ENCODE peak calls at places on chromosomes 11 and 22, in four cellular contexts. One of them, this sample, is unnamed.

GRCh38 chr22:50522806-50523438 is 2.5 kb downstream of the SCO2 start:
- DNase-seq in activated T-cell treated with anti-CD3 and anti-CD28 coated beads for 24 hours: no peak
- DNase-seq in NCI-H82: no peak
- DNase-seq in GM04503: no peak
- DNase-seq in this sample: no peak

GRCh38 chr22:23539135-23539838 is 40.8 kb downstream of the IGLL1 start:
- DNase-seq in NCI-H82: peak
- DNase-seq in GM04503: no peak
- DNase-seq in activated T-cell treated with anti-CD3 and anti-CD28 coated beads for 24 hours: peak
- DNase-seq in this sample: peak

GRCh38 chr11:44434191-44434590 is 124.3 kb upstream of the ALX4 start:
- DNase-seq in GM04503: no peak
- DNase-seq in NCI-H82: peak
- DNase-seq in activated T-cell treated with anti-CD3 and anti-CD28 coated beads for 24 hours: no peak
- DNase-seq in this sample: no peak

GRCh38 chr11:107661656-107662055 is 50.2 kb downstream of the SLN start:
- DNase-seq in GM04503: no peak
- DNase-seq in NCI-H82: no peak
- DNase-seq in activated T-cell treated with anti-CD3 and anti-CD28 coated beads for 24 hours: no peak
- DNase-seq in this sample: no peak

GRCh38 chr11:90493379-90493778 is 270.5 kb upstream of the CHORDC1 start:
- DNase-seq in activated T-cell treated with anti-CD3 and anti-CD28 coated beads for 24 hours: no peak
- DNase-seq in NCI-H82: no peak
- DNase-seq in GM04503: no peak
- DNase-seq in this sample: no peak

GRCh38 chr11:96001037-96001436 is 77.1 kb upstream of the MTMR2 start:
- DNase-seq in GM04503: peak
- DNase-seq in NCI-H82: no peak
- DNase-seq in activated T-cell treated with anti-CD3 and anti-CD28 coated beads for 24 hours: no peak
- DNase-seq in this sample: no peak

GRCh38 chr11:68037481-68038225 is 1.2 kb upstream of the TCIRG1 start:
- DNase-seq in activated T-cell treated with anti-CD3 and anti-CD28 coated beads for 24 hours: no peak
- DNase-seq in GM04503: no peak
- DNase-seq in NCI-H82: no peak
- DNase-seq in this sample: no peak

GRCh38 chr11:94544832-94545640 is 1.3 kb downstream of the FUT4 start:
- DNase-seq in NCI-H82: peak
- DNase-seq in activated T-cell treated with anti-CD3 and anti-CD28 coated beads for 24 hours: no peak
- DNase-seq in GM04503: no peak
- DNase-seq in this sample: no peak

GRCh38 chr11:59582006-59582405 is 33.6 kb downstream of the OSBP start:
- DNase-seq in NCI-H82: peak
- DNase-seq in activated T-cell treated with anti-CD3 and anti-CD28 coated beads for 24 hours: no peak
- DNase-seq in GM04503: no peak
- DNase-seq in this sample: no peak

GRCh38 chr11:78254263-78254662 is 65.5 kb downstream of the USP35 start:
- DNase-seq in activated T-cell treated with anti-CD3 and anti-CD28 coated beads for 24 hours: no peak
- DNase-seq in GM04503: no peak
- DNase-seq in NCI-H82: no peak
- DNase-seq in this sample: no peak

GRCh38 chr22:21591695-21592094 is 24.2 kb downstream of the UBE2L3 start:
- DNase-seq in NCI-H82: no peak
- DNase-seq in activated T-cell treated with anti-CD3 and anti-CD28 coated beads for 24 hours: no peak
- DNase-seq in GM04503: no peak
- DNase-seq in this sample: no peak

GRCh38 chr11:86761978-86762377 is 38.4 kb upstream of the PRSS23 start:
- DNase-seq in GM04503: no peak
- DNase-seq in NCI-H82: no peak
- DNase-seq in activated T-cell treated with anti-CD3 and anti-CD28 coated beads for 24 hours: no peak
- DNase-seq in this sample: no peak

GRCh38 chr22:42856179-42856864 is 751 bp downstream of the ARFGAP3 start:
- DNase-seq in activated T-cell treated with anti-CD3 and anti-CD28 coated beads for 24 hours: peak
- DNase-seq in NCI-H82: peak
- DNase-seq in GM04503: no peak
- DNase-seq in this sample: no peak

GRCh38 chr22:47556473-47556872 is 794.0 kb downstream of the TBC1D22A start:
- DNase-seq in activated T-cell treated with anti-CD3 and anti-CD28 coated beads for 24 hours: no peak
- DNase-seq in NCI-H82: no peak
- DNase-seq in GM04503: no peak
- DNase-seq in this sample: no peak

GRCh38 chr11:66850588-66851250 is 6.1 kb upstream of the LRFN4 start:
- DNase-seq in NCI-H82: no peak
- DNase-seq in GM04503: no peak
- DNase-seq in activated T-cell treated with anti-CD3 and anti-CD28 coated beads for 24 hours: no peak
- DNase-seq in this sample: no peak

GRCh38 chr22:29136715-29137700 is 64.2 kb downstream of the KREMEN1 start:
- DNase-seq in GM04503: no peak
- DNase-seq in activated T-cell treated with anti-CD3 and anti-CD28 coated beads for 24 hours: no peak
- DNase-seq in NCI-H82: no peak
- DNase-seq in this sample: no peak

GRCh38 chr11:5291207-5291838 is 10.4 kb downstream of the OR51B4 start:
- DNase-seq in NCI-H82: peak
- DNase-seq in GM04503: no peak
- DNase-seq in activated T-cell treated with anti-CD3 and anti-CD28 coated beads for 24 hours: no peak
- DNase-seq in this sample: peak

GRCh38 chr22:25840162-25840561 is 98.2 kb downstream of the MYO18B start:
- DNase-seq in GM04503: no peak
- DNase-seq in activated T-cell treated with anti-CD3 and anti-CD28 coated beads for 24 hours: no peak
- DNase-seq in NCI-H82: peak
- DNase-seq in this sample: no peak

GRCh38 chr11:119029340-119030028 is 1.2 kb downstream of the SLC37A4 start:
- DNase-seq in activated T-cell treated with anti-CD3 and anti-CD28 coated beads for 24 hours: peak
- DNase-seq in GM04503: no peak
- DNase-seq in NCI-H82: peak
- DNase-seq in this sample: no peak

GRCh38 chr11:124961972-124962609 is 8.1 kb downstream of the CCDC15 start:
- DNase-seq in GM04503: peak
- DNase-seq in activated T-cell treated with anti-CD3 and anti-CD28 coated beads for 24 hours: peak
- DNase-seq in NCI-H82: peak
- DNase-seq in this sample: peak

GRCh38 chr11:134843735-134844134 is 431.7 kb upstream of the B3GAT1 start:
- DNase-seq in activated T-cell treated with anti-CD3 and anti-CD28 coated beads for 24 hours: no peak
- DNase-seq in NCI-H82: no peak
- DNase-seq in GM04503: no peak
- DNase-seq in this sample: no peak

GRCh38 chr11:77779935-77780334 is 40.6 kb downstream of the RSF1 start:
- DNase-seq in GM04503: no peak
- DNase-seq in activated T-cell treated with anti-CD3 and anti-CD28 coated beads for 24 hours: no peak
- DNase-seq in NCI-H82: no peak
- DNase-seq in this sample: no peak

GRCh38 chr11:47270331-47271271 is 668 bp downstream of the MADD start:
- DNase-seq in activated T-cell treated with anti-CD3 and anti-CD28 coated beads for 24 hours: no peak
- DNase-seq in GM04503: no peak
- DNase-seq in NCI-H82: peak
- DNase-seq in this sample: no peak

GRCh38 chr22:20536590-20537324 is 29.3 kb downstream of the MED15 start:
- DNase-seq in NCI-H82: peak
- DNase-seq in activated T-cell treated with anti-CD3 and anti-CD28 coated beads for 24 hours: no peak
- DNase-seq in GM04503: no peak
- DNase-seq in this sample: no peak

GRCh38 chr11:29616611-29617010 is 400.2 kb downstream of the KCNA4 start:
- DNase-seq in NCI-H82: no peak
- DNase-seq in activated T-cell treated with anti-CD3 and anti-CD28 coated beads for 24 hours: no peak
- DNase-seq in GM04503: peak
- DNase-seq in this sample: no peak

GRCh38 chr11:22809893-22810292 is 19.7 kb downstream of the SVIP start:
- DNase-seq in GM04503: no peak
- DNase-seq in NCI-H82: no peak
- DNase-seq in activated T-cell treated with anti-CD3 and anti-CD28 coated beads for 24 hours: no peak
- DNase-seq in this sample: no peak

GRCh38 chr11:35746356-35747153 is 84.0 kb downstream of the TRIM44 start:
- DNase-seq in activated T-cell treated with anti-CD3 and anti-CD28 coated beads for 24 hours: no peak
- DNase-seq in GM04503: no peak
- DNase-seq in NCI-H82: no peak
- DNase-seq in this sample: no peak

GRCh38 chr11:2700415-2701211 is 819 bp upstream of the KCNQ1OT1 start:
- DNase-seq in NCI-H82: peak
- DNase-seq in activated T-cell treated with anti-CD3 and anti-CD28 coated beads for 24 hours: peak
- DNase-seq in GM04503: no peak
- DNase-seq in this sample: no peak

This sample was measured in GM19239.